ENCODE peak calls at places on chromosomes 2 and 18, in four cellular contexts. H is fibroblast of pulmonary artery; Z is brain microvascular endothelial cell; E is activated naive CD4-positive, alpha-beta T cell. K is an unnamed sample.

GRCh38 chr2:237432484-237433092 is 18.6 kb upstream of the COL6A3 start:
- DNase-seq in Z (peak; percentile 95), E (peak; percentile 46), H (peak; percentile 85), K (no peak)

GRCh38 chr2:120914839-120915521 is 179.3 kb downstream of the GLI2 start:
- DNase-seq in H (peak; percentile 95), Z (peak; percentile 93), E (no peak), K (no peak)

GRCh38 chr2:236348976-236349375 is 84.8 kb upstream of the ASB18 start:
- DNase-seq in Z (no peak), E (no peak), H (no peak), K (no peak)

GRCh38 chr18:46411862-46412690 is 244.9 kb downstream of the LOXHD1 start:
- DNase-seq in E (no peak), Z (no peak), H (no peak), K (no peak)

GRCh38 chr2:136116111-136116812 is 1.7 kb downstream of the CXCR4 start:
- DNase-seq in E (peak; percentile 68), Z (no peak), H (peak; percentile 21), K (no peak)

GRCh38 chr2:142748559-142749099 is 128.8 kb upstream of the KYNU start:
- DNase-seq in H (no peak), E (no peak), Z (no peak), K (no peak)

GRCh38 chr2:99085400-99085799 is 56.1 kb upstream of the C2orf15 start:
- DNase-seq in E (no peak), H (peak; percentile 16), Z (no peak), K (no peak)

GRCh38 chr18:74498712-74499629 is 2.8 kb downstream of the CNDP2 start:
- DNase-seq in E (peak; percentile 55), H (no peak), Z (no peak), K (no peak)

GRCh38 chr2:202023904-202024266 is 9.8 kb upstream of the FZD7 start:
- DNase-seq in E (no peak), Z (no peak), H (no peak), K (no peak)

GRCh38 chr2:35503738-35504160 is 851.8 kb upstream of the CRIM1 start:
- DNase-seq in H (peak; percentile 1), Z (no peak), E (no peak), K (no peak)

GRCh38 chr18:429030-429429 is 71.5 kb downstream of the COLEC12 start:
- DNase-seq in Z (no peak), H (no peak), E (no peak), K (no peak)

GRCh38 chr18:46946656-46947282 is 29.4 kb downstream of the KATNAL2 start:
- DNase-seq in Z (peak; percentile 96), E (no peak), H (peak; percentile 81), K (peak; percentile 72)

GRCh38 chr2:231497651-231498050 is 32.6 kb downstream of the NMUR1 start:
- DNase-seq in H (no peak), E (no peak), Z (no peak), K (no peak)

GRCh38 chr2:171667041-171667440 is 20.2 kb upstream of the DYNC1I2 start:
- DNase-seq in E (no peak), Z (no peak), H (no peak), K (no peak)

GRCh38 chr2:190862591-190862991 is 18.0 kb upstream of the GLS start:
- DNase-seq in H (peak; percentile 65), Z (peak; percentile 32), E (no peak), K (no peak)

GRCh38 chr2:96760986-96761832 is 507 bp downstream of the CNNM4 start:
- DNase-seq in Z (peak; percentile 15), H (peak; percentile 32), E (peak; percentile 60), K (no peak)

GRCh38 chr2:109128048-109128465 is 948 bp upstream of the SH3RF3 start:
- DNase-seq in H (peak; percentile 93), E (peak; percentile 55), Z (peak; percentile 81), K (peak; percentile 71)

GRCh38 chr18:54787616-54788015 is 40.7 kb upstream of the RAB27B start:
- DNase-seq in Z (no peak), H (no peak), E (no peak), K (no peak)

GRCh38 chr18:5628512-5629255 is 84.9 kb upstream of the EPB41L3 start:
- DNase-seq in H (peak; percentile 35), Z (no peak), E (no peak), K (peak; percentile 34)

GRCh38 chr18:75360941-75361340 is 66.6 kb downstream of the SMIM21 start:
- DNase-seq in Z (no peak), H (no peak), E (no peak), K (no peak)

GRCh38 chr18:75130591-75131274 is 78.2 kb downstream of the PTGR3 start:
- DNase-seq in H (no peak), Z (no peak), E (no peak), K (no peak)

GRCh38 chr18:8516391-8517250 is 92.6 kb upstream of the RAB12 start:
- DNase-seq in Z (no peak), H (peak; percentile 11), E (no peak), K (no peak)

GRCh38 chr2:100554788-100555407 is 7.9 kb upstream of the PDCL3 start:
- DNase-seq in H (no peak), Z (no peak), E (peak; percentile 11), K (no peak)

GRCh38 chr2:46315103-46315890 is 18.1 kb downstream of the EPAS1 start:
- DNase-seq in E (no peak), H (peak; percentile 100), Z (peak; percentile 96), K (no peak)

GRCh38 chr18:21063011-21063410 is 48.6 kb downstream of the ROCK1 start:
- DNase-seq in H (no peak), Z (no peak), E (no peak), K (no peak)

GRCh38 chr2:84924173-84925106 is 19.0 kb downstream of the TMSB10 start:
- DNase-seq in E (no peak), H (peak; percentile 84), Z (peak; percentile 33), K (no peak)

GRCh38 chr2:15579641-15580040 is 12.0 kb upstream of the DDX1 start:
- DNase-seq in E (no peak), H (no peak), Z (no peak), K (no peak)

GRCh38 chr18:657311-657997 is at the start of gene TYMS:
- DNase-seq in Z (peak; percentile 18), H (peak; percentile 53), E (no peak), K (peak; percentile 56)

GRCh38 chr2:108620656-108621055 is 86.4 kb downstream of the LIMS1 start:
- DNase-seq in H (no peak), E (no peak), Z (no peak), K (no peak)

GRCh38 chr2:233638836-233639235 is 2.6 kb downstream of the UGT1A10 start:
- DNase-seq in Z (no peak), E (no peak), H (no peak), K (no peak)

GRCh38 chr2:66531156-66531555 is 96.2 kb downstream of the MEIS1 start:
- DNase-seq in E (no peak), Z (no peak), H (no peak), K (no peak)

GRCh38 chr2:169221745-169222369 is 140.5 kb downstream of the LRP2 start:
- DNase-seq in E (no peak), H (peak; percentile 49), Z (no peak), K (no peak)

GRCh38 chr2:162385516-162385915 is 41.6 kb downstream of the GCA start:
- DNase-seq in H (no peak), Z (no peak), E (no peak), K (no peak)

GRCh38 chr2:164657129-164657528 is 35.8 kb upstream of the GRB14 start:
- DNase-seq in E (no peak), H (peak; percentile 62), Z (peak; percentile 95), K (no peak)